ENCODE peak calls at places on chromosome 22, in four cellular contexts. One of them, this sample, is unnamed.

GRCh38 chr22:48968201-48968959 is 859.3 kb downstream of the BRD1 start:
- DNase-seq in adipocyte: no peak
- DNase-seq in AG09309: no peak
- DNase-seq in naive thymus-derived CD4-positive, alpha-beta T cell: no peak
- DNase-seq in this sample: no peak

GRCh38 chr22:29837780-29838598 is at the start of gene ASCC2:
- DNase-seq in adipocyte: peak
- DNase-seq in AG09309: peak
- DNase-seq in naive thymus-derived CD4-positive, alpha-beta T cell: peak
- DNase-seq in this sample: peak

GRCh38 chr22:37533995-37534394 is 14.8 kb upstream of the CARD10 start:
- DNase-seq in adipocyte: peak
- DNase-seq in AG09309: no peak
- DNase-seq in naive thymus-derived CD4-positive, alpha-beta T cell: no peak
- DNase-seq in this sample: peak

GRCh38 chr22:47209547-47210023 is 447.1 kb downstream of the TBC1D22A start:
- DNase-seq in adipocyte: no peak
- DNase-seq in AG09309: no peak
- DNase-seq in naive thymus-derived CD4-positive, alpha-beta T cell: no peak
- DNase-seq in this sample: no peak

GRCh38 chr22:50691521-50691920 is 18.9 kb downstream of the SHANK3 start:
- DNase-seq in adipocyte: peak
- DNase-seq in AG09309: peak
- DNase-seq in naive thymus-derived CD4-positive, alpha-beta T cell: peak
- DNase-seq in this sample: peak

GRCh38 chr22:20111689-20112622 is 3.9 kb upstream of the RANBP1 start:
- DNase-seq in adipocyte: no peak
- DNase-seq in AG09309: no peak
- DNase-seq in naive thymus-derived CD4-positive, alpha-beta T cell: no peak
- DNase-seq in this sample: no peak

GRCh38 chr22:42324991-42325710 is 54.7 kb upstream of the TCF20 start:
- DNase-seq in adipocyte: no peak
- DNase-seq in AG09309: no peak
- DNase-seq in naive thymus-derived CD4-positive, alpha-beta T cell: no peak
- DNase-seq in this sample: no peak

GRCh38 chr22:30240541-30241417 is 5.8 kb downstream of the LIF start:
- DNase-seq in adipocyte: no peak
- DNase-seq in AG09309: no peak
- DNase-seq in naive thymus-derived CD4-positive, alpha-beta T cell: no peak
- DNase-seq in this sample: no peak

GRCh38 chr22:30637701-30638114 is 2.1 kb downstream of the SLC35E4 start:
- DNase-seq in adipocyte: no peak
- DNase-seq in AG09309: no peak
- DNase-seq in naive thymus-derived CD4-positive, alpha-beta T cell: no peak
- DNase-seq in this sample: no peak

GRCh38 chr22:49278357-49278756 is 549.3 kb downstream of the BRD1 start:
- DNase-seq in adipocyte: no peak
- DNase-seq in AG09309: no peak
- DNase-seq in naive thymus-derived CD4-positive, alpha-beta T cell: no peak
- DNase-seq in this sample: no peak

GRCh38 chr22:31206896-31207687 is 5.0 kb upstream of the LIMK2 start:
- DNase-seq in adipocyte: no peak
- DNase-seq in AG09309: no peak
- DNase-seq in naive thymus-derived CD4-positive, alpha-beta T cell: no peak
- DNase-seq in this sample: peak

GRCh38 chr22:25172153-25172552 is 27.5 kb upstream of the CRYBB3 start:
- DNase-seq in adipocyte: no peak
- DNase-seq in AG09309: no peak
- DNase-seq in naive thymus-derived CD4-positive, alpha-beta T cell: peak
- DNase-seq in this sample: peak

GRCh38 chr22:27192135-27192900 is 534.9 kb downstream of the MIAT start:
- DNase-seq in adipocyte: no peak
- DNase-seq in AG09309: no peak
- DNase-seq in naive thymus-derived CD4-positive, alpha-beta T cell: no peak
- DNase-seq in this sample: peak

GRCh38 chr22:38943181-38943580 is 14.2 kb upstream of the APOBEC3A start:
- DNase-seq in adipocyte: no peak
- DNase-seq in AG09309: no peak
- DNase-seq in naive thymus-derived CD4-positive, alpha-beta T cell: no peak
- DNase-seq in this sample: no peak

GRCh38 chr22:48605856-48606255 is 1221.8 kb downstream of the BRD1 start:
- DNase-seq in adipocyte: no peak
- DNase-seq in AG09309: no peak
- DNase-seq in naive thymus-derived CD4-positive, alpha-beta T cell: no peak
- DNase-seq in this sample: no peak

GRCh38 chr22:20520093-20520511 is 12.7 kb downstream of the MED15 start:
- DNase-seq in adipocyte: no peak
- DNase-seq in AG09309: no peak
- DNase-seq in naive thymus-derived CD4-positive, alpha-beta T cell: no peak
- DNase-seq in this sample: peak

GRCh38 chr22:50170453-50171318 is at the start of gene PANX2:
- DNase-seq in adipocyte: peak
- DNase-seq in AG09309: no peak
- DNase-seq in naive thymus-derived CD4-positive, alpha-beta T cell: no peak
- DNase-seq in this sample: peak

GRCh38 chr22:50270302-50271010 is at the start of gene MAPK11:
- DNase-seq in adipocyte: peak
- DNase-seq in AG09309: no peak
- DNase-seq in naive thymus-derived CD4-positive, alpha-beta T cell: peak
- DNase-seq in this sample: peak

GRCh38 chr22:29475550-29475949 is 4.5 kb upstream of the NEFH start:
- DNase-seq in adipocyte: no peak
- DNase-seq in AG09309: no peak
- DNase-seq in naive thymus-derived CD4-positive, alpha-beta T cell: no peak
- DNase-seq in this sample: no peak

DNA sequence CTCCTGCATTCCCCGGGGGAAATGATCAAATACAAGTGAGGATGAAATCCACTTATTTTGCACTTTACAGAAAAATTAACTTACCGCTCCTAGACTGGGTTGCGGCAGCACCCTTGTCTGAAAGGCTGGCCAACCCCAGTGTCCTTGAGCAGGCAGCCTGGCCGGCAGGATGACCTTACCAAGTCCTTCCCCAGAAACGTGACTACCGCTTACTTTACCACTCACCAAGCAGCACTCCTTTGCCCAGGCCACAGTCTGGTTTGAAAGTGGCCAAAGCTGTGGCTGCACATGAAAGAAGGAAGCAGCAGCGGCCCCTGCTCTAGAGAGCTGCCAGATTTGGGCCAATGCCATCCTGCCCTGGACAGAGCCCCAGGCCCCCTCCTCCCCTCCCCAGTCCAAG is 20.3 kb downstream of the MYH9 start:
- DNase-seq in adipocyte: no peak
- DNase-seq in AG09309: no peak
- DNase-seq in naive thymus-derived CD4-positive, alpha-beta T cell: no peak
- DNase-seq in this sample: no peak
- H3K4me3 ChIP-seq in adipocyte: no peak
- H3K4me3 ChIP-seq in AG09309: no peak
- H3K4me3 ChIP-seq in naive thymus-derived CD4-positive, alpha-beta T cell: peak
- H3K4me3 ChIP-seq in this sample: no peak

DNA sequence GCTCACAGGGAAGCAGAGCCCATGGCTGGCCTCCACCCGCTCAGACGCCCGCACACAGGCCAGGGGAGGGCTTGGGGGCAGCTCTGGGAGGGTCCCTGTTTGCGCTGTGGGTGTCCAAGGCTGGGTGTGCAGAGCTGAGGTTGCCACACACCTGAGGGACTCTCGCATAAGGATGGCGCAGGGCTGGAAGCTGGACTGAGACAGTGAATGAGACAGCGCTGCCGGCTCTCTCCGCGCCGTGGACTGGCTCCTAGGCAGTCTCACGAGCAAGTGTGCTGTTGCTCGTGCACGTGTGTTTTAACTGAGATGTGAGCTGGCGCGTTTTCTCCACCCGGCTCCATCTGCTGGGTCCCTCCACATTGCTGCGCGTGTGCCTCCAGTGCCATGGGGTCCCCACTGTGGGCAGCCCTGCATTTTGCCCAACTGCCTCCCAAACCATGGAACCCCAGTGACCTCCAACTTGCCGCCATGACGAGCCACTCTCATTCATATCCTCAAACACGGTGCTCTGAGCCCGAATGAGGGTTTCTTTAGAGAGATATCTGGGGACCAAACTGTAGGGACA is 4.2 kb upstream of the BID start:
- DNase-seq in adipocyte: no peak
- DNase-seq in AG09309: no peak
- DNase-seq in naive thymus-derived CD4-positive, alpha-beta T cell: no peak
- DNase-seq in this sample: no peak
- H3K4me3 ChIP-seq in adipocyte: no peak
- H3K4me3 ChIP-seq in AG09309: no peak
- H3K4me3 ChIP-seq in naive thymus-derived CD4-positive, alpha-beta T cell: peak
- H3K4me3 ChIP-seq in this sample: no peak

DNA sequence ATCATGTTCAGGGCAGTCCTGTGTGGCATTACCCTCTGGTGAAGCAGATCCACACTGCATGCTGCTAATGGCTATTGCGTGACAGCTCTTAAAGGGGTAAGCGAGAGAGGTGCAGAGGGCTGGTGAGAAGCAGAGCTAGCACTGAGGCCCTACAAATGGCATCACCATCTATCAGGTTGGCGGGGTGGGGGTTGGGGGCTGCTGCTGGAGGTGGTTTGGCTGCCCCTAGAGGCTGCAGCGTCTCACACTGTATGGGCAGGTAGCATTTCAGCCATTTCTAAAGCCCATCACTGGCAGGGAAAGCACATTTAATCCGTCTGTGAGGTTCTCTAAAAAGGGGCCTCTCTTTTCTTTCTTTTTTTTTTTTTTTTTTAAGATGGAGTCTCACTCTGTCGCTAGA is 16.8 kb upstream of the TMA7B start:
- DNase-seq in adipocyte: no peak
- DNase-seq in AG09309: no peak
- DNase-seq in naive thymus-derived CD4-positive, alpha-beta T cell: no peak
- DNase-seq in this sample: no peak
- H3K4me3 ChIP-seq in adipocyte: no peak
- H3K4me3 ChIP-seq in AG09309: no peak
- H3K4me3 ChIP-seq in naive thymus-derived CD4-positive, alpha-beta T cell: peak
- H3K4me3 ChIP-seq in this sample: no peak

GRCh38 chr22:21569459-21570161 is 2.1 kb downstream of the UBE2L3 start:
- DNase-seq in adipocyte: no peak
- DNase-seq in AG09309: no peak
- DNase-seq in naive thymus-derived CD4-positive, alpha-beta T cell: no peak
- DNase-seq in this sample: no peak
- H3K4me3 ChIP-seq in adipocyte: peak
- H3K4me3 ChIP-seq in AG09309: no peak
- H3K4me3 ChIP-seq in naive thymus-derived CD4-positive, alpha-beta T cell: peak
- H3K4me3 ChIP-seq in this sample: peak

DNA sequence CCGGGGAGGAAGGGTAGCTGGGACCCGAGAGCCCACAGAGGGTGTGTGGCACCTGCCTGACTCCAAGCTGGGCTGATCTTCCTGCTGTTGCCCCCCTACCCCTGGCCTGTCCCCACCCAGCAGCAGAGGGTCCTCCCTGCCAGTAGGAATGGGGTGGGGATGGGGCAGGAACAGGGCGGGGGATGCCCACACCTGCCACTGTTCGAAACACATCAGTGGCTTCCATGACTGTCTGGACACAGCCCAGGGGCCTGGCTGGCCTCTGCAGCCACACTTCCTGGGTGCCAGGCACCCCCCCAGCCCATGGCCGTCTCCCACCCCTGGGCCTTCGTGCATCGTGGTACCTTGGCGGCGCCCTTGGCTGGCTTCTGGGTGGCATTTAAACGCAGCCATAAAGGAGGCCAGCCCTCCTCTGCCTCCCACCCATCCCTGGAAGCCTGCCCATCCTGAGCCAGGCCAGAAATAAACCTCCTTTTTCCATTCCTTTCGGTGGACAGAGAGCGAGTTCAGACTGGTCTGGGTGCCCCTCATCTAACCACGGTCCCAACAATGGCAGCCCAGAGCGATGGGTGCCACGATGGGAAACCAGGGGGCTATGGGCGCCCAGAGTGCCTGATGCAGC is 745 bp upstream of the SHISAL1 start:
- DNase-seq in adipocyte: no peak
- DNase-seq in AG09309: no peak
- DNase-seq in naive thymus-derived CD4-positive, alpha-beta T cell: no peak
- DNase-seq in this sample: no peak
- H3K4me3 ChIP-seq in adipocyte: no peak
- H3K4me3 ChIP-seq in AG09309: no peak
- H3K4me3 ChIP-seq in naive thymus-derived CD4-positive, alpha-beta T cell: no peak
- H3K4me3 ChIP-seq in this sample: no peak

GRCh38 chr22:22388494-22388893 is 120.0 kb downstream of the ZNF280B start:
- DNase-seq in adipocyte: no peak
- DNase-seq in AG09309: no peak
- DNase-seq in naive thymus-derived CD4-positive, alpha-beta T cell: no peak
- DNase-seq in this sample: no peak

GRCh38 chr22:22388055-22388454 is 120.5 kb downstream of the ZNF280B start:
- DNase-seq in adipocyte: no peak
- DNase-seq in AG09309: no peak
- DNase-seq in naive thymus-derived CD4-positive, alpha-beta T cell: no peak
- DNase-seq in this sample: no peak

GRCh38 chr22:22386602-22387385 is 121.7 kb downstream of the ZNF280B start:
- DNase-seq in adipocyte: no peak
- DNase-seq in AG09309: no peak
- DNase-seq in naive thymus-derived CD4-positive, alpha-beta T cell: no peak
- DNase-seq in this sample: no peak

GRCh38 chr22:22384668-22385244 is 123.8 kb downstream of the ZNF280B start:
- DNase-seq in adipocyte: no peak
- DNase-seq in AG09309: no peak
- DNase-seq in naive thymus-derived CD4-positive, alpha-beta T cell: no peak
- DNase-seq in this sample: no peak

GRCh38 chr22:22387386-22387736 is 121.2 kb downstream of the ZNF280B start:
- DNase-seq in adipocyte: no peak
- DNase-seq in AG09309: no peak
- DNase-seq in naive thymus-derived CD4-positive, alpha-beta T cell: no peak
- DNase-seq in this sample: no peak
- H3K4me3 ChIP-seq in adipocyte: no peak
- H3K4me3 ChIP-seq in AG09309: no peak
- H3K4me3 ChIP-seq in naive thymus-derived CD4-positive, alpha-beta T cell: no peak
- H3K4me3 ChIP-seq in this sample: no peak

DNA sequence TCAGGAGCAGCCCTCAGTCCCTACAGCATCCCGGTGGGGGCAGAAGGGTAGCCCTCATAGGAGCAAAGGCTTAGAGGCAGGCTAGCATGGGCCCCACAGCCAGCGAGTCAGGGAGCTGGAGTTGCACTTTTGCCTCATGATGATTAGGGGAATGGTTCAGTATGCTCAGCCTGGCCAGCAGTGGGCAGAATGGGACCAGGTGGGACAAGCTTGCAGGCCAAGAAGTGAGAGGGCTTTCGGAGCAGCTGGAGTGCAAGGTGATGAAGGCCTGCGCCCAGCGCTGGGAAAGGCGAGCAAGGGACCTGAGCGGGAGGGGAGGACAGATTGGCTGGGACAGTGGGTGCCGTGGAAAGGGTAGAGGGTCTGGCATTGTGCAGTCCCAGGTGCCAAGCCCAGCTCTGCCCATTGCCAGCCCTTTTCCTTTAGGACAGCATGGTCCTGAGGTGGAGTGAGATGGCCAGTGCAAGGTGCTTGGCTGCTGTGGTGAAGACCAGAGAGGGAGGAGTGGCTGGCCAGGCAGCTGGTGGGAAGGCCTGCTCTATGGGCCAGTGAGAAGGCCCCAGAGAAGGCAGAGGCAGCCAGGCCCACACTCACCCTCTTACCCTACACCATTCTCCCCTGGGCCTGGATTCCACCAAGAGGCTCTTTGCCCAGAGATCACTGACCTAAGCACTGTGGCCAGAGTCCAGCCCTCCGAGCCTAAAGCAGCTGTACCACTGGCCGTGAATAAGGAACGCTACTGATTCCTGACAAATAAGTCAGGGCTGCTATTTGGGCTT is 47.9 kb upstream of the SUSD2 start:
- DNase-seq in adipocyte: no peak
- DNase-seq in AG09309: no peak
- DNase-seq in naive thymus-derived CD4-positive, alpha-beta T cell: peak
- DNase-seq in this sample: peak
- H3K4me3 ChIP-seq in adipocyte: no peak
- H3K4me3 ChIP-seq in AG09309: no peak
- H3K4me3 ChIP-seq in naive thymus-derived CD4-positive, alpha-beta T cell: no peak
- H3K4me3 ChIP-seq in this sample: no peak

GRCh38 chr22:46088541-46089311 is 61.6 kb upstream of the PPARA start:
- DNase-seq in adipocyte: peak
- DNase-seq in AG09309: peak
- DNase-seq in naive thymus-derived CD4-positive, alpha-beta T cell: no peak
- DNase-seq in this sample: peak
- H3K4me3 ChIP-seq in adipocyte: peak
- H3K4me3 ChIP-seq in AG09309: peak
- H3K4me3 ChIP-seq in naive thymus-derived CD4-positive, alpha-beta T cell: no peak
- H3K4me3 ChIP-seq in this sample: no peak